ENCODE peak calls at places on chromosomes 4 and X, in seven cellular contexts. L is Panc1; S is fibroblast of pulmonary artery; Z is kidney; A is stimulated activated naive CD4-positive, alpha-beta T cell; I is GM23248; U is NCI-H146. X is an unnamed sample.

GRCh38 chr4:110704748-110705439 is 82.0 kb upstream of the PITX2 start:
- DNase-seq in L (no peak), S (no peak), Z (no peak), A (no peak), I (no peak), U (no peak), X (no peak)

GRCh38 chrX:50747471-50747900 is 66.5 kb downstream of the SHROOM4 start:
- DNase-seq in L (peak; percentile 15), S (no peak), Z (no peak), A (no peak), I (peak; percentile 55), U (no peak), X (peak; percentile 17)

GRCh38 chrX:118551426-118551825 is 55.8 kb downstream of the DOCK11 start:
- DNase-seq in L (no peak), S (no peak), Z (no peak), A (no peak), I (no peak), U (no peak), X (no peak)

GRCh38 chr4:169050308-169050707 is 40.3 kb upstream of the CBR4 start:
- DNase-seq in L (no peak), S (peak; percentile 59), Z (no peak), A (no peak), I (no peak), U (no peak), X (no peak)

GRCh38 chrX:153374426-153374825 is 26.7 kb downstream of the PNMA6E start:
- DNase-seq in L (no peak), S (no peak), Z (no peak), A (no peak), I (no peak), U (no peak), X (no peak)

GRCh38 chrX:142711801-142712200 is 313.9 kb upstream of the SPANXN4 start:
- DNase-seq in L (no peak), S (no peak), Z (no peak), A (no peak), I (no peak), U (no peak), X (no peak)

GRCh38 chrX:10352536-10352935 is 195.8 kb downstream of the CLCN4 start:
- DNase-seq in L (no peak), S (no peak), Z (no peak), A (no peak), I (no peak), U (no peak), X (no peak)

GRCh38 chrX:6729581-6729980 is 194.7 kb upstream of the VCX3A start:
- DNase-seq in L (no peak), S (no peak), Z (no peak), A (no peak), I (no peak), U (no peak), X (no peak)

GRCh38 chr4:173805884-173806283 is 275.9 kb upstream of the HAND2 start:
- DNase-seq in L (no peak), S (no peak), Z (no peak), A (no peak), I (no peak), U (no peak), X (no peak)

GRCh38 chrX:48896611-48897011 is 957 bp downstream of the TIMM17B start:
- DNase-seq in L (no peak), S (peak; percentile 42), Z (peak; percentile 40), A (no peak), I (peak; percentile 20), U (peak; percentile 35), X (no peak)

GRCh38 chr4:24067781-24068193 is 177.9 kb upstream of the PPARGC1A start:
- DNase-seq in L (no peak), S (peak; percentile 35), Z (no peak), A (no peak), I (peak; percentile 69), U (no peak), X (peak; percentile 53)

GRCh38 chr4:149885896-149886295 is 70.3 kb upstream of the IQCM start:
- DNase-seq in L (no peak), S (peak; percentile 38), Z (no peak), A (no peak), I (peak; percentile 76), U (no peak), X (peak; percentile 54)

GRCh38 chr4:125368684-125369083 is 53.9 kb downstream of the FAT4 start:
- DNase-seq in L (no peak), S (peak; percentile 87), Z (no peak), A (no peak), I (peak; percentile 72), U (no peak), X (peak; percentile 95)